ENCODE peak calls at places on chromosomes 3 and 15, in four cellular contexts. N, K, R and A are unnamed samples.

GRCh38 chr3:182412066-182412465 is 381.2 kb upstream of the ATP11B start:
- DNase-seq in N (no peak), K (no peak), R (peak), A (no peak)

GRCh38 chr3:62414786-62415185 is 41.4 kb upstream of the FEZF2 start:
- DNase-seq in K (peak), N (no peak), R (peak), A (no peak)

GRCh38 chr3:98697225-98697624 is 65.9 kb upstream of the ST3GAL6 start:
- DNase-seq in R (no peak), N (no peak), K (no peak), A (no peak)

GRCh38 chr15:67196222-67196621 is 58.2 kb downstream of the AAGAB start:
- DNase-seq in K (no peak), N (peak), R (no peak), A (peak)

GRCh38 chr3:17799312-17799711 is 56.9 kb upstream of the TBC1D5 start:
- DNase-seq in R (no peak), K (no peak), N (no peak), A (no peak)

GRCh38 chr15:82979726-82980125 is 6.3 kb upstream of the RAMAC start:
- DNase-seq in N (no peak), K (no peak), R (no peak), A (no peak)

GRCh38 chr3:194270627-194271458 is 80.3 kb downstream of the CPN2 start:
- DNase-seq in R (peak), K (peak), N (no peak), A (peak)

GRCh38 chr15:38879909-38880471 is 315.4 kb upstream of the RASGRP1 start:
- DNase-seq in R (no peak), N (peak), K (no peak), A (no peak)

GRCh38 chr3:139772539-139773500 is 95.0 kb upstream of the NMNAT3 start:
- DNase-seq in N (peak), K (no peak), R (peak), A (peak)
- H3K18ac ChIP-seq in N (no peak), K (no peak), R (no peak), A (no peak)

GRCh38 chr3:124360140-124360539 is 368.2 kb upstream of the ROPN1 start:
- DNase-seq in K (no peak), R (no peak), N (peak), A (no peak)
- H2BK15ac ChIP-seq in K (no peak), R (no peak), N (no peak), A (no peak)

DNA sequence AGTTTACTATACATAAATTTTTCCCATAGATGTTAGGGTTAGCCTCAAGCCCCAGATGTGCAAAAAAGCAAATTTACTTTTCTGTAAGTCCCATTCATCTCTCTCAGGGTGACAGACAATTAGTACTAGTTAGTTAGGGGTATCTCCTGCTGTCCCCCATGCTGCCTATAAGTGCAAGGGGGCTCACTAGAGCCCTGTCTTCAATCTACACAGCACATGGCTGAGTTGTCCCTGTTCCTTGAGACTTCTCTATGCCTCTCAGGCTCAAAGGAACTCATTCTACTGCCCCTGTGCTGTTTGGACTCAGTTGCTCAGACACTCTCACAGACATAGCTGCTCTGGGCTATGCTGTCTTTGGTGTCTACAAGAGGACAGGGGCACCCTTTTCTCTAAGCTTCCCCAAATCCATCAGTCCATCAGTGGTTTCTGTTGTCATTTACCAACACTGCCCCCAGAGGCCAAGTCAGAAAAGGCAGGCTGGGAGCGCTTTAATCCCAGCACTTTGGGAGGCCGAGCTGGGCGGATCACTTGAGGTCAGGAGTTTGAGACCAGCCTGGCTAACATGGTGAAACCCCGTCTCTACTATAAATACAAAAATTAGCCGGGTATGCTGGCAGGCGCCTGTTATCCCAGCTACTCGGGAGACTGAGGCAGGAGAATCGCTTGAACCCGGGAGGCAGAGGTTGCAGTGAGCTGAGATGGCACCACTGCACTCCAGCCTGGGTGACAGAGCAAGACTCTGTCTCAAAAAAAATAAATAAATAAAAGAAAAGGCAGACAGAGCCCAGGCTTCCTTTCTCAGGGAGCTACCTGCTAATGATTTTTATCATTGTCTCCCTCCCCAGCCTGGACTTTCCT is 31.4 kb upstream of the PRTG start:
- DNase-seq in R (peak), K (peak), N (peak), A (peak)
- H3K18ac ChIP-seq in R (no peak), K (no peak), N (no peak), A (no peak)

GRCh38 chr3:50150863-50151686 is 4.0 kb upstream of the SEMA3F start:
- DNase-seq in K (no peak), R (peak), N (no peak), A (no peak)
- H2BK15ac ChIP-seq in K (peak), R (no peak), N (no peak), A (peak)

GRCh38 chr3:134295930-134296329 is 45.3 kb upstream of the RYK start:
- DNase-seq in K (no peak), R (no peak), N (no peak), A (no peak)
- H3K18ac ChIP-seq in K (no peak), R (no peak), N (no peak), A (no peak)

GRCh38 chr15:77076325-77076915 is 5.5 kb upstream of the TSPAN3 start:
- DNase-seq in K (no peak), R (no peak), N (no peak), A (no peak)

GRCh38 chr15:77083381-77084160 is 12.7 kb upstream of the TSPAN3 start:
- DNase-seq in K (peak), N (peak), R (peak), A (peak)

GRCh38 chr15:77087213-77087612 is 16.3 kb upstream of the TSPAN3 start:
- DNase-seq in R (no peak), N (no peak), K (no peak), A (no peak)

GRCh38 chr15:77081971-77082370 is 11.1 kb upstream of the TSPAN3 start:
- DNase-seq in R (no peak), N (peak), K (no peak), A (no peak)
- H2BK15ac ChIP-seq in R (no peak), N (no peak), K (no peak), A (no peak)

GRCh38 chr15:79673416-79674123 is 223.2 kb downstream of the MTHFS start:
- DNase-seq in N (peak), R (peak), K (no peak), A (peak)
- H3K18ac ChIP-seq in N (peak), R (peak), K (no peak), A (no peak)

DNA sequence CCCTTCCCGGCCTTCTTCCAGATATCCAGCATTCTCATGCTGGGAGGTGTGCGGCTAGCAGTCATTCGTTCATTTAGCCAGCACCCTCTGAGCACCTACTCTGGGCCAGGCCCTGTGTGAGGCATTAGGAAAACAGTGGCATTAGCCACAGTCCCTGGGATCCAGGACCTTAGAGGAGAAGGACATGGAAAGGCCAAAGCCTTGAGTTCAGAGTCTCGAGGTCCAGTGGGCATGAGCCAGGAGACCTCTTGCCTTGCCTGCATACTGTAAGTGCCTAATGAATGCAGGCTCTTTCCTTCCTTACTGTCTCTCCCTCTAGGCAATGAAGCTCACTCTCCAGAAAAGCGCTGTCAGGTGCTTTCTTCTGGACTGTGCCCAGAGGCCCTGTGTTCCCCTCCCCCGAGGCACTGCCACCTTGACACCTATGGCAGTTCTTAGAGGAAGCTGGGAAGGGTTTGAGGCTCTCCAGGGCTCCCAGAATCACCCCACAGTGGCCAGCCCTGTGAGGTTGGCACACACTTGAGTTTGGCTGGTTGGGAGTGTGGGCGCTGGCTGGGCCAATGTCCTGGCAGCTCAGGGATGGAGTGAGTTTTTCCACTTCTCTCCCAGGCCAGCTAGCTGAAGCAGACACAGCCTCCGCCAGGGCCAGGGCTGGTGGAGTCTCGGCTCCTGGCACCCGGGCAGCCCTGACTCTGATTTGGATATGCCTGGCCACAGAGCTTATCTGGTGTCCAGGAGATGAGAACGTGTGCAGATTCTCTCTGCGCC is 5.3 kb downstream of the CORO2B start:
- DNase-seq in N (no peak), R (no peak), K (no peak), A (no peak)
- H2BK15ac ChIP-seq in N (peak), R (no peak), K (peak), A (peak)